ENCODE peak calls at places on chromosomes 5 and 9, in four cellular contexts. Y is GM12878, V is H1, B is HepG2. L is an unnamed sample.

GRCh38 chr5:4199461-4199860 is 603.8 kb downstream of the IRX1 start:
- DNase-seq in Y (no peak), V (no peak), B (no peak), L (peak)

GRCh38 chr9:93194584-93194983 is 10.6 kb downstream of the WNK2 start:
- DNase-seq in Y (no peak), V (no peak), B (no peak), L (no peak)

GRCh38 chr5:115258001-115258400 is 4.7 kb downstream of the PGGT1B start:
- DNase-seq in Y (no peak), V (no peak), B (no peak), L (no peak)

GRCh38 chr9:135501261-135502167 is 1.0 kb downstream of the MRPS2 start:
- DNase-seq in Y (no peak), V (no peak), B (no peak), L (no peak)

GRCh38 chr5:99025298-99026045 is 96.7 kb upstream of the CHD1 start:
- DNase-seq in Y (no peak), V (no peak), B (peak), L (no peak)

GRCh38 chr5:6228257-6229250 is 149.8 kb downstream of the MED10 start:
- DNase-seq in Y (no peak), V (no peak), B (no peak), L (no peak)

GRCh38 chr5:151022511-151023018 is 2.2 kb downstream of the GPX3 start:
- DNase-seq in Y (no peak), V (no peak), B (no peak), L (no peak)

GRCh38 chr9:85949591-85950335 is 8.8 kb downstream of the NAA35 start:
- DNase-seq in Y (no peak), V (no peak), B (no peak), L (no peak)

GRCh38 chr9:124513374-124513994 is 6.3 kb upstream of the NR5A1 start:
- DNase-seq in Y (no peak), V (peak), B (no peak), L (no peak)

GRCh38 chr5:154214236-154215106 is 23.9 kb downstream of the GALNT10 start:
- DNase-seq in Y (no peak), V (no peak), B (no peak), L (no peak)

GRCh38 chr5:139445325-139446170 is 6.2 kb upstream of the DNAJC18 start:
- DNase-seq in Y (no peak), V (no peak), B (no peak), L (no peak)

GRCh38 chr9:79362100-79363081 is 209.4 kb upstream of the TLE4 start:
- DNase-seq in Y (no peak), V (peak), B (no peak), L (no peak)

GRCh38 chr9:122463828-122464632 is 13.7 kb downstream of the OR1J1 start:
- DNase-seq in Y (peak), V (no peak), B (peak), L (peak)

GRCh38 chr9:18800579-18800978 is 232.4 kb downstream of the SAXO1 start:
- DNase-seq in Y (no peak), V (no peak), B (no peak), L (no peak)

GRCh38 chr9:79501546-79501945 is 70.2 kb upstream of the TLE4 start:
- DNase-seq in Y (no peak), V (no peak), B (no peak), L (no peak)

GRCh38 chr5:102307232-102307631 is 11.1 kb upstream of the SLCO4C1 start:
- DNase-seq in Y (no peak), V (no peak), B (no peak), L (no peak)

GRCh38 chr5:139915834-139916233 is 120.2 kb downstream of the PSD2 start:
- DNase-seq in Y (no peak), V (peak), B (no peak), L (no peak)

GRCh38 chr9:129889461-129889935 is 54.2 kb downstream of the USP20 start:
- DNase-seq in Y (no peak), V (no peak), B (no peak), L (peak)

GRCh38 chr5:171316258-171317121 is 7.4 kb downstream of the TLX3 start:
- DNase-seq in Y (no peak), V (peak), B (no peak), L (no peak)

GRCh38 chr9:127347831-127348699 is 48.9 kb upstream of the SLC2A8 start:
- DNase-seq in Y (no peak), V (no peak), B (peak), L (no peak)

GRCh38 chr5:72015103-72015548 is 92.1 kb upstream of the MAP1B start:
- DNase-seq in Y (no peak), V (no peak), B (peak), L (no peak)

GRCh38 chr5:125326114-125326513 is 579.7 kb upstream of the ZNF608 start:
- DNase-seq in Y (no peak), V (no peak), B (no peak), L (no peak)

GRCh38 chr9:78879324-78880100 is 582.6 kb downstream of the PSAT1 start:
- DNase-seq in Y (no peak), V (no peak), B (no peak), L (no peak)

GRCh38 chr9:80866121-80866520 is 823.2 kb downstream of the TLE1 start:
- DNase-seq in Y (no peak), V (no peak), B (no peak), L (no peak)

GRCh38 chr5:119435436-119436132 is 16.7 kb upstream of the HSD17B4 start:
- DNase-seq in Y (peak), V (peak), B (peak), L (no peak)

GRCh38 chr5:179342577-179342976 is 2.7 kb downstream of the ADAMTS2 start:
- DNase-seq in Y (no peak), V (no peak), B (no peak), L (no peak)

GRCh38 chr9:20568406-20568805 is 53.9 kb downstream of the MLLT3 start:
- DNase-seq in Y (no peak), V (no peak), B (no peak), L (no peak)

GRCh38 chr9:122474561-122474960 is 3.2 kb downstream of the OR1J1 start:
- DNase-seq in Y (no peak), V (no peak), B (no peak), L (no peak)

GRCh38 chr5:137696481-137696880 is 39.4 kb downstream of the KLHL3 start:
- DNase-seq in Y (no peak), V (no peak), B (no peak), L (no peak)

GRCh38 chr9:22119537-22120167 is 110.5 kb upstream of the CDKN2B start:
- DNase-seq in Y (no peak), V (no peak), B (peak), L (no peak)

GRCh38 chr5:117590944-117591343 is 1016.3 kb upstream of the SEMA6A start:
- DNase-seq in Y (no peak), V (no peak), B (peak), L (no peak)

GRCh38 chr5:117095803-117096332 is 521.2 kb upstream of the SEMA6A start:
- DNase-seq in Y (no peak), V (no peak), B (no peak), L (no peak)

GRCh38 chr9:132610661-132611060 is 28.3 kb downstream of the BARHL1 start:
- DNase-seq in Y (no peak), V (no peak), B (no peak), L (no peak)

GRCh38 chr5:54835642-54836041 is 149.8 kb downstream of the ESM1 start:
- DNase-seq in Y (no peak), V (no peak), B (no peak), L (no peak)

GRCh38 chr9:14212116-14212515 is 101.8 kb downstream of the NFIB start:
- DNase-seq in Y (no peak), V (no peak), B (no peak), L (no peak)

DNA sequence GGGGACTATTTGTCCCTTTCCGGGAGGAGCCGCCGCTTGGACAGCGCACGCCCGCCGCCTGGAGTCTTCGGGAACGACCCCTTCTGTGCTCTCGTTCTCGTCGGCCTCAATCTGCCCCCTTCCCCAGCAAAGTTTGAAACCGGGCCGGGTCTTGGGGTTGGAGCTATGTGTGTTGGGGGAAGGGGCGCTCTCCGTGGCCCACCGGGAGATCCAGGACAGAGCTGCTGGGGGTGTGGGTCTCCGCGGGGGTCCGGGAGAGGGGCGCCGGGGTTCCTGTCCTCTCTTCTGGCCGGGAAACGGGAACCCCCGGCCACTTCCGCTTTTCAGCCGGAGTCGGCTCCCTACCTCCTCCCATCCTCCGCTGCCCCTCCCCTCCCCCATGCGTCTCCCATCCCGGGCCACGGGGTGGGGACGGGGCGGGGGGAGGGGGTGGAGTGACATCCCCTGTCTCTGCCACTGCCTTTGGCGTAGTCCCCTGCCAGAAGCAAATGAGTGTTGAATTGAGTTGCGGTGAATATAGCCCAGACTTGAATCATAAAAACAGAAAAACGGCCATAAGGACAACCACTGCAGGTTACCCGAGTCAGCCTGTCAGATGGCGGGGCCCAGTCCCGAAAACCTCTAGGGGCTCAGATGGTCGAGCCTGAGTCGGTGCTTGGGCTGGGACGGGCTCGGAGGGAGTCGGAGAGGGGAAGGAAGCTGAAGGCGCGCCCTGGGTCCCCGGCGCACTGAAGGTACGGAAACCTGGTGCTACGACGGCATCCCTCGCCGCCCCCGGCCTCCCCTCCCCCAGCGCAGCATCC is 1.1 kb downstream of the CPLX2 start:
- DNase-seq in Y (no peak), V (peak), B (peak), L (no peak)
- H3K4me3 ChIP-seq in Y (no peak), V (peak), B (peak), L (peak)

GRCh38 chr5:33210983-33211382 is 229.8 kb upstream of the TARS1 start:
- DNase-seq in Y (no peak), V (no peak), B (no peak), L (no peak)
- TF ChIP-seq SUZ12 in Y (no peak), V (no peak), B (no peak), L (no peak)

DNA sequence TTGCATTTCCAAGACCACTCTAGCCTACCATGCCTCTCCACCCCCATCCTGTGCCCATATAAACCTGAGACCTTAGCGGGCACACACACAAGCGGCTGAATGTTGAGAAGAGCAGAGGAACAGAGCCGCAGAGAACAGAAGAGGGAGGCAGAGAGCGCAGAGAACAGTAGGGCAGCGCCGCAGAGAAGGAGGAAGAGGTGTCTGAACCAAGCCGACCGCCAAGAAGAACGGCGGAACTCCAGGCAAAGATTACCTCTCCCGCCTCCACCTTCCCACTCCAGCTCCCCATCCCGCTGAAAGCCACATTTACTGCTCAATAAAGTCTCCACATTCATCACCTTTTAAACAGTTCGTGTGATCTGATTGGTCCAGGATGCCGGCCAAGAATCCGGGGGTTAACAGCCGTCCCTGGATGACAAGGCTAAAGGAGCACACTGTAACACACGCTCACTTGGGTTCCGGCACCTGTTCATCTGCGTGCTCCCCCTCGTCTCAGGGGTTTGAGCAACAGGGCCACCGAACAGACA is 33.2 kb downstream of the GRIN3A start:
- DNase-seq in Y (no peak), V (peak), B (no peak), L (no peak)
- H3K4me3 ChIP-seq in Y (no peak), V (peak), B (no peak), L (no peak)

DNA sequence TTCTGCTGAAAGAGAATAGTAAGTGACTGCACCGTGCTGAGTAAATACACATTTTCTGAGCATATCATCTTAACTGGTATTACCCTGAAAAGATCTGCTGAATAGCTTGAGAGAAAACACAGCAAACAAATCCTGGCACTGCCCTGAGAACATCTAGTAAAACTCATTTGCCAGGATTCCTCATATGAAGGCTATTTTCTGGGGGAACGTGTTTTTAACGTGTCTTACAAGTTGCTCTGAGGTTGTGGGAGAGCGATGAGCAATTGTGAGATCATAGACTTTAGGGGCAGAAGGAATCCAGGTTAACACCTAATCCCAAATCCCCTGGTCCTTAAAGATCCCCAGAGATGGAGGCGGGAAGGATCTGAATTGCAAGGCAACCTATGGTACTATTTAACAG is 331.9 kb upstream of the RFX3 start:
- DNase-seq in Y (no peak), V (no peak), B (no peak), L (no peak)
- TF ChIP-seq SUZ12 in Y (no peak), V (no peak), B (no peak), L (no peak)

GRCh38 chr5:177357459-177358332 is at the start of gene RGS14:
- DNase-seq in Y (peak), V (no peak), B (no peak), L (no peak)

GRCh38 chr5:177358333-177358939 is 712 bp downstream of the RGS14 start:
- DNase-seq in Y (no peak), V (no peak), B (no peak), L (no peak)

GRCh38 chr5:177355162-177355867 is 2.4 kb upstream of the RGS14 start:
- DNase-seq in Y (no peak), V (no peak), B (no peak), L (no peak)

GRCh38 chr5:177355868-177356168 is 1.9 kb upstream of the RGS14 start:
- DNase-seq in Y (no peak), V (no peak), B (no peak), L (no peak)

GRCh38 chr5:177356756-177357458 is 817 bp upstream of the RGS14 start:
- DNase-seq in Y (no peak), V (no peak), B (no peak), L (no peak)
- H3K4me3 ChIP-seq in Y (peak), V (no peak), B (no peak), L (no peak)

DNA sequence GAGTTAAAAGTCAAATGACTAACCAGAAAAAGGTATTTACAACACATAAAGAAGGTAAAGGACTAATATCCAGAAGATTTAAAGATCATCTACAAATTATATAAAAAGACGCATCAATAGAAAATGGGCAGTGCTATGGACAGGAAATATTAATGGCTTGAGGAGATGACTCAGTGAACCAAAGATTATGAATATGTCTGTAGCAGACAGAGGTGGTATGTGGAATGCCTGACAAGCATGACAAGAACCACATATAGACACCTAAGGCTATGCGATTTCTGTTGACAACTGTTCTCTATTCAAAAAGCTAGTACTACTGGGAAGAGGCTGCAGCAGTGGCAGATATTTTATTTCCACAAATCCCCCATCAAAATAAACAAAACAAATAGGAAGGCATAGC is 177.0 kb upstream of the SH3GL2 start:
- DNase-seq in Y (no peak), V (no peak), B (no peak), L (no peak)
- TF ChIP-seq SUZ12 in Y (no peak), V (no peak), B (no peak), L (no peak)